ENCODE peak calls at places on chromosomes 13 and 19, in six cellular contexts. S is HFFc6, P is fibroblast of lung, Z is T-helper 9 cell, R is GM13977, J is endothelial cell. K is an unnamed sample.

GRCh38 chr13:71149498-71150363 is 717.3 kb downstream of the DACH1 start:
- DNase-seq in S (no peak), P (no peak), Z (no peak), R (no peak), J (no peak), K (no peak)

GRCh38 chr13:32622827-32623226 is 36.6 kb downstream of the PDS5B start:
- DNase-seq in S (no peak), P (no peak), Z (no peak), R (no peak), J (no peak), K (no peak)

GRCh38 chr19:33477781-33478180 is 43.8 kb downstream of the PEPD start:
- DNase-seq in S (no peak), P (no peak), Z (no peak), R (no peak), J (no peak), K (no peak)

GRCh38 chr13:59677966-59678814 is 485.5 kb downstream of the DIAPH3 start:
- DNase-seq in S (peak), P (peak), Z (no peak), R (peak), J (peak), K (peak)

GRCh38 chr13:27830010-27830409 is 37.7 kb downstream of the GSX1 start:
- DNase-seq in S (no peak), P (peak), Z (peak), R (peak), J (peak), K (no peak)

GRCh38 chr13:32115069-32115468 is 83.5 kb downstream of the FRY start:
- DNase-seq in S (no peak), P (no peak), Z (no peak), R (no peak), J (no peak), K (no peak)

GRCh38 chr13:76856141-76856571 is 30.0 kb downstream of the KCTD12 start:
- DNase-seq in S (peak), P (peak), Z (no peak), R (no peak), J (no peak), K (peak)

GRCh38 chr19:31821346-31821745 is 472.1 kb upstream of the TSHZ3 start:
- DNase-seq in S (no peak), P (no peak), Z (no peak), R (no peak), J (no peak), K (no peak)

GRCh38 chr13:99087954-99088491 is 110.2 kb upstream of the DOCK9 start:
- DNase-seq in S (no peak), P (no peak), Z (peak), R (no peak), J (no peak), K (no peak)

GRCh38 chr19:41887711-41888382 is 4.9 kb downstream of the ARHGEF1 start:
- DNase-seq in S (peak), P (no peak), Z (peak), R (peak), J (no peak), K (no peak)

GRCh38 chr13:53408847-53409568 is 380.4 kb downstream of the OLFM4 start:
- DNase-seq in S (no peak), P (no peak), Z (no peak), R (no peak), J (no peak), K (no peak)

GRCh38 chr13:43132228-43132627 is 108.8 kb downstream of the DNAJC15 start:
- DNase-seq in S (no peak), P (peak), Z (no peak), R (peak), J (peak), K (peak)

GRCh38 chr13:40350283-40350992 is 316.0 kb downstream of the FOXO1 start:
- DNase-seq in S (no peak), P (peak), Z (no peak), R (no peak), J (no peak), K (peak)

GRCh38 chr19:48501961-48502719 is 9.5 kb downstream of the LMTK3 start:
- DNase-seq in S (no peak), P (no peak), Z (peak), R (peak), J (peak), K (no peak)

GRCh38 chr13:72782717-72783116 is 784 bp downstream of the PIBF1 start:
- DNase-seq in S (peak), P (peak), Z (no peak), R (peak), J (no peak), K (no peak)

K was measured in foreskin fibroblast.